ENCODE peak calls at places on chromosomes 4 and X, in five cellular contexts. D is HT1080, Y is iris pigment epithelial cell, B is ACHN, M is T-helper 1 cell. I is an unnamed sample.

GRCh38 chr4:25882226-25882625 is 19.4 kb upstream of the SEL1L3 start:
- DNase-seq in Y (no peak), D (no peak), B (no peak), M (no peak), I (no peak)

GRCh38 chrX:40130207-40130606 is 32.4 kb upstream of the BCOR start:
- DNase-seq in Y (peak; percentile 78), B (peak; percentile 75), M (no peak), D (peak; percentile 66), I (no peak)

GRCh38 chrX:46279214-46279924 is 265.9 kb downstream of the ZNF674 start:
- DNase-seq in B (no peak), M (peak; percentile 49), Y (no peak), D (peak; percentile 2), I (no peak)

GRCh38 chr4:71270901-71271300 is 67.9 kb upstream of the SLC4A4 start:
- DNase-seq in M (no peak), B (peak; percentile 54), Y (peak; percentile 35), D (peak; percentile 27), I (no peak)

GRCh38 chrX:121570072-121570841 is 522.8 kb downstream of the GLUD2 start:
- DNase-seq in M (no peak), B (no peak), Y (peak; percentile 40), D (peak; percentile 1), I (no peak)

GRCh38 chrX:31036895-31037294 is 34.9 kb downstream of the FTHL17 start:
- DNase-seq in D (peak; percentile 62), B (peak; percentile 20), Y (peak; percentile 56), M (peak; percentile 12), I (peak; percentile 62)

GRCh38 chr4:70651864-70652506 is 14.3 kb downstream of the JCHAIN start:
- DNase-seq in D (peak; percentile 37), B (peak; percentile 52), M (peak; percentile 15), Y (peak; percentile 29), I (no peak)

GRCh38 chr4:144732584-144733130 is 86.7 kb downstream of the HHIP start:
- DNase-seq in B (no peak), M (no peak), D (peak; percentile 58), Y (peak; percentile 7), I (no peak)

GRCh38 chrX:15170927-15171326 is 99.0 kb downstream of the ASB9 start:
- DNase-seq in M (peak; percentile 2), B (no peak), Y (peak; percentile 8), D (peak; percentile 81), I (no peak)

GRCh38 chr4:2051086-2051485 is 8.0 kb upstream of the NAT8L start:
- DNase-seq in D (no peak), M (no peak), B (no peak), Y (no peak), I (no peak)

GRCh38 chr4:87530868-87531267 is 1.7 kb upstream of the SPARCL1 start:
- DNase-seq in D (no peak), Y (peak; percentile 37), M (no peak), B (no peak), I (peak; percentile 77)

GRCh38 chrX:3815896-3816664 is 102.6 kb upstream of the PRKX start:
- DNase-seq in Y (peak; percentile 42), M (peak; percentile 44), B (peak; percentile 35), D (peak; percentile 23), I (peak; percentile 77)

GRCh38 chrX:37060999-37061398 is 52.8 kb downstream of the FAM47C start:
- DNase-seq in B (peak; percentile 45), Y (peak; percentile 52), D (peak; percentile 35), M (peak; percentile 17), I (no peak)

GRCh38 chrX:105981772-105982485 is 56.6 kb downstream of the SERPINA7 start:
- DNase-seq in B (no peak), D (no peak), M (no peak), Y (no peak), I (no peak)

GRCh38 chr4:168218663-168219062 is 99.9 kb downstream of the DDX60 start:
- DNase-seq in D (peak; percentile 77), B (peak; percentile 15), M (peak; percentile 0), Y (peak; percentile 91), I (no peak)

GRCh38 chr4:109559625-109559982 is 442 bp upstream of the MCUB start:
- DNase-seq in D (no peak), M (no peak), B (peak; percentile 34), Y (peak; percentile 52), I (peak; percentile 67)

GRCh38 chr4:51942108-51942832 is 77.9 kb downstream of the LRRC66 start:
- DNase-seq in M (no peak), Y (peak; percentile 15), D (peak; percentile 67), B (peak; percentile 60), I (no peak)

GRCh38 chr4:143558286-143558685 is 44.8 kb downstream of the SMARCA5 start:
- DNase-seq in Y (no peak), D (no peak), B (no peak), M (no peak), I (no peak)

GRCh38 chr4:2537011-2537830 is 774 bp downstream of the FAM193A start:
- DNase-seq in B (peak; percentile 34), M (peak; percentile 47), Y (peak; percentile 44), D (peak; percentile 35), I (peak; percentile 74)

GRCh38 chr4:105894570-105895323 is 524 bp upstream of the NPNT start:
- DNase-seq in D (no peak), M (no peak), Y (no peak), B (peak; percentile 44), I (no peak)

GRCh38 chr4:81421346-81422218 is 50.1 kb downstream of the RASGEF1B start:
- DNase-seq in M (no peak), B (no peak), Y (no peak), D (peak; percentile 16), I (no peak)

GRCh38 chrX:97705936-97706335 is 822.2 kb downstream of the RPA4 start:
- DNase-seq in D (no peak), Y (no peak), B (no peak), M (no peak), I (no peak)

GRCh38 chr4:17680559-17680958 is 66.1 kb downstream of the MED28 start:
- DNase-seq in Y (no peak), M (no peak), B (no peak), D (no peak), I (no peak)

GRCh38 chr4:140807491-140808257 is 51.5 kb upstream of the TBC1D9 start:
- DNase-seq in D (no peak), Y (peak; percentile 78), B (no peak), M (no peak), I (no peak)

GRCh38 chr4:148173397-148174017 is 268.7 kb downstream of the NR3C2 start:
- DNase-seq in D (peak; percentile 10), B (no peak), Y (peak; percentile 22), M (no peak), I (no peak)

GRCh38 chr4:149264093-149264733 is 551.4 kb downstream of the IQCM start:
- DNase-seq in Y (peak; percentile 60), D (peak; percentile 55), B (peak; percentile 58), M (peak; percentile 10), I (no peak)

GRCh38 chr4:114015444-114015899 is 36.0 kb upstream of the ARSJ start:
- DNase-seq in D (peak; percentile 100), Y (peak; percentile 98), M (no peak), B (peak; percentile 88), I (no peak)

GRCh38 chrX:153633607-153634180 is 13.3 kb upstream of the DUSP9 start:
- DNase-seq in D (no peak), Y (no peak), B (no peak), M (no peak), I (peak; percentile 41)

GRCh38 chr4:5757536-5757935 is 46.5 kb downstream of the EVC start:
- DNase-seq in D (no peak), M (no peak), Y (no peak), B (no peak), I (no peak)

GRCh38 chr4:131382839-131383238 is 1766.3 kb upstream of the PCDH10 start:
- DNase-seq in D (no peak), B (no peak), Y (no peak), M (no peak), I (no peak)

GRCh38 chr4:27397886-27398285 is 537.2 kb downstream of the STIM2 start:
- DNase-seq in B (no peak), D (peak; percentile 50), Y (peak; percentile 33), M (no peak), I (no peak)

GRCh38 chr4:186606593-186606992 is 51.2 kb upstream of the MTNR1A start:
- DNase-seq in B (no peak), Y (peak; percentile 87), M (no peak), D (peak; percentile 20), I (no peak)

GRCh38 chr4:148007303-148007702 is 275.4 kb downstream of the ARHGAP10 start:
- DNase-seq in Y (peak; percentile 100), M (no peak), D (peak; percentile 99), B (peak; percentile 94), I (no peak)

GRCh38 chrX:104342065-104342464 is 87.3 kb upstream of the ESX1 start:
- DNase-seq in Y (no peak), M (no peak), B (no peak), D (no peak), I (no peak)

GRCh38 chrX:46375831-46376230 is 169.4 kb downstream of the ZNF674 start:
- DNase-seq in D (no peak), Y (no peak), M (no peak), B (no peak), I (no peak)

GRCh38 chr4:153008578-153009199 is 72.6 kb downstream of the FHDC1 start:
- DNase-seq in D (no peak), M (no peak), B (no peak), Y (no peak), I (no peak)

GRCh38 chrX:125953769-125954168 is 212.3 kb downstream of the DCAF12L2 start:
- DNase-seq in D (no peak), M (no peak), B (no peak), Y (no peak), I (no peak)

GRCh38 chrX:119736206-119736764 is 22.1 kb upstream of the SOWAHD start:
- DNase-seq in B (no peak), D (no peak), M (no peak), Y (no peak), I (no peak)

I was measured in sciatic nerve.